ENCODE peak calls at places on chromosomes 5 and 9, in nine cellular contexts. G, J, Y, R, K, A, U, T and H are unnamed samples.

GRCh38 chr9:137436761-137437600 is 4.2 kb downstream of the ENTPD8 start:
- DNase-seq in K (no peak), Y (no peak), U (no peak), A (no peak), T (no peak), R (peak; percentile 10), J (no peak), G (no peak), H (no peak)

GRCh38 chr9:77015291-77016048 is 4.0 kb upstream of the FOXB2 start:
- DNase-seq in Y (no peak), T (no peak), G (no peak), J (no peak), A (no peak), R (no peak), K (peak; percentile 20), U (no peak), H (no peak)

GRCh38 chr5:139961435-139962157 is 81.5 kb downstream of the NRG2 start:
- DNase-seq in T (no peak), R (no peak), J (no peak), U (peak; percentile 72), Y (no peak), A (peak; percentile 43), K (no peak), G (no peak), H (no peak)

GRCh38 chr9:135478858-135479468 is 619 bp upstream of the PPP1R26 start:
- DNase-seq in K (no peak), R (peak; percentile 38), U (no peak), G (no peak), T (peak; percentile 68), A (peak; percentile 73), J (peak; percentile 73), Y (peak; percentile 79), H (peak; percentile 27)

GRCh38 chr9:129076640-129077037 is 4.3 kb upstream of the DOLPP1 start:
- DNase-seq in Y (no peak), K (no peak), R (no peak), U (no peak), A (no peak), G (no peak), J (no peak), T (no peak), H (no peak)

GRCh38 chr9:86660146-86660545 is 287.2 kb downstream of the GAS1 start:
- DNase-seq in Y (no peak), U (no peak), T (no peak), R (no peak), K (no peak), A (no peak), J (no peak), G (peak; percentile 94), H (no peak)

GRCh38 chr5:14452685-14453084 is 128.9 kb upstream of the OTULINL start:
- DNase-seq in J (no peak), A (no peak), G (peak; percentile 58), R (no peak), T (no peak), U (no peak), K (no peak), Y (no peak), H (peak; percentile 67)

GRCh38 chr5:133232011-133232410 is 180.2 kb downstream of the HSPA4 start:
- DNase-seq in T (no peak), K (no peak), Y (peak; percentile 16), U (no peak), A (no peak), G (no peak), J (peak; percentile 26), R (no peak), H (no peak)

GRCh38 chr5:130529716-130530485 is 625.6 kb downstream of the CHSY3 start:
- DNase-seq in T (no peak), G (no peak), A (no peak), J (no peak), R (no peak), K (no peak), Y (no peak), U (peak; percentile 1), H (no peak)

GRCh38 chr9:134418354-134418753 is 92.1 kb downstream of the RXRA start:
- DNase-seq in A (peak; percentile 86), R (no peak), G (no peak), T (no peak), Y (no peak), U (no peak), K (no peak), J (no peak), H (no peak)

GRCh38 chr9:134420974-134421432 is 94.7 kb downstream of the RXRA start:
- DNase-seq in J (peak; percentile 92), U (no peak), A (no peak), G (no peak), K (no peak), T (no peak), Y (no peak), R (no peak), H (no peak)

GRCh38 chr9:134418986-134419683 is 92.9 kb downstream of the RXRA start:
- DNase-seq in A (peak; percentile 71), G (no peak), K (no peak), R (no peak), Y (no peak), T (no peak), J (no peak), U (no peak), H (no peak)

GRCh38 chr9:134420281-134420835 is 94.1 kb downstream of the RXRA start:
- DNase-seq in K (no peak), Y (no peak), G (no peak), J (no peak), A (no peak), U (no peak), T (no peak), R (no peak), H (no peak)

DNA sequence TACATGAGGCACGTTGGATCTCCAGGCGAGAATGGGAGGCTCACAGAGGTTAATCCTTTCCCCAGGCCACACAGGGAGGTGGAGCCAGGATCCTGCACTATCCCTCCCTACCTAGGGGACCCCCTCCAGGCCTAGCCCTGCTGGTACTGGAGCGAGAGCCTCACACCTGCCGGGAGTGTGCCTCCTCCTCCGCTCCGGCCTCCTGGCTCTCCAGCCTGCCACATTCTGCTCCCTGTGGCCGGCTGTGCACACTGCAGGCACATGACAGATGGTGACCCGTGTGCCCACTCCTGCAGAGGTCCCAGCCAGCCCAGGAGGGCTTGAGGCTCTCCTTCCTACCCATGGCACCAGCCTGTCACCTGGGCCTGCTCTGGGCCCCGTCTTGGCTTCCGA is 93.4 kb downstream of the RXRA start:
- DNase-seq in Y (no peak), A (no peak), G (no peak), J (no peak), R (peak; percentile 64), K (no peak), T (no peak), U (no peak), H (no peak)
- TF ChIP-seq CTCF in Y (no peak), A (peak; percentile 27), G (peak; percentile 27), J (no peak), R (peak; percentile 32), K (peak; percentile 12), T (peak; percentile 16), U (peak; percentile 44), H (peak; percentile 42)

GRCh38 chr9:90057361-90057760 is 452.5 kb downstream of the GADD45G start:
- DNase-seq in Y (no peak), G (no peak), R (no peak), J (no peak), A (no peak), U (no peak), K (no peak), T (no peak), H (no peak)
- TF ChIP-seq CTCF in Y (no peak), G (no peak), R (no peak), J (no peak), A (no peak), U (no peak), K (no peak), T (no peak), H (no peak)

DNA sequence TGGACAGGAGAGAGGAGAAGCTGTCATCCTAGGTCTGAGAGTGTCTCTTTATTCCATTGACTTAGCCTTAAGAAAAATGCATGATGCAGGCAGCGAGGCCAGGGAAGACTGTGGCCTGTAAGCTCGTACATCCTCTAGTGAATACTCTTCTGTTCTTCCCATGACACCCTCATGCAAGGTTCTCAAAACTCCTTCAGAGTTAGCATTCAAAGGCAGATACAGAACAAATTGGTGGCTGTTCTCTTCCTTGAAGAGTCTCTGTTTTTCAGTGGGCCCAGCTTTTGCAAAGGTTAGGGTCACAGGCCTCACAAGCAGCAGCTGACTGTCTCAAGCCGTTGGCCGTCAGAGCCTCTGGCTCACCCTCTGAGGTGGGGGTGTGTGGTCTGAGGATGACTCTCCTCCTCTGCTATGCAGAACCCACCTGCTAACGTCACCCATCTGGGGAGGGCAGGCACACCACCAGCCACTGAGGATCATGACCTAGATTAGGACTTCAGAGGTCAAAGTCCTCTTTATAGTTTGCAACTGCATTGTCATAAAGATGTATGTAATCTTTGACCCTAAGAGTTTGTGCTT is 15.1 kb downstream of the ADCY2 start:
- DNase-seq in J (no peak), U (no peak), K (no peak), Y (no peak), R (no peak), T (no peak), A (no peak), G (no peak), H (no peak)
- TF ChIP-seq CTCF in J (no peak), U (no peak), K (no peak), Y (no peak), R (no peak), T (no peak), A (no peak), G (no peak), H (no peak)

GRCh38 chr5:135834639-135835529 is at the start of gene SLC25A48:
- DNase-seq in R (peak; percentile 87), Y (peak; percentile 92), G (peak; percentile 16), J (no peak), U (peak; percentile 56), A (peak; percentile 23), K (peak; percentile 68), T (peak; percentile 87), H (peak; percentile 64)
- TF ChIP-seq CTCF in R (peak; percentile 9), Y (no peak), G (peak; percentile 43), J (no peak), U (no peak), A (no peak), K (no peak), T (peak; percentile 71), H (peak; percentile 62)

GRCh38 chr9:71985070-71985956 is 73.9 kb downstream of the C9orf85 start:
- DNase-seq in T (peak; percentile 28), A (no peak), R (no peak), G (peak; percentile 15), Y (no peak), U (no peak), K (no peak), J (no peak), H (no peak)
- TF ChIP-seq CTCF in T (no peak), A (no peak), R (no peak), G (no peak), Y (no peak), U (no peak), K (no peak), J (no peak), H (no peak)